ENCODE peak calls at places on chromosomes 2 and 18, in seven cellular contexts. F is AG04450; E is neuronal stem cell; U is OCI-LY7; Z is lower lobe of right lung; H is right lobe of liver; Y is CD4-positive, alpha-beta memory T cell. D is an unnamed sample.

GRCh38 chr2:100818606-100819364 is 1.2 kb upstream of the NPAS2 start:
- DNase-seq in F (peak; percentile 33), E (no peak), U (no peak), Z (peak; percentile 71), H (peak; percentile 90), Y (no peak), D (peak; percentile 76)

GRCh38 chr2:112749755-112750559 is 14.5 kb downstream of the CKAP2L start:
- DNase-seq in F (peak; percentile 52), E (peak; percentile 46), U (peak; percentile 70), Z (peak; percentile 81), H (peak; percentile 85), Y (peak; percentile 74), D (peak; percentile 70)

GRCh38 chr2:205848601-205849000 is 166.3 kb downstream of the NRP2 start:
- DNase-seq in F (no peak), E (no peak), U (no peak), Z (no peak), H (no peak), Y (no peak), D (no peak)

GRCh38 chr2:70069049-70069448 is 18.2 kb upstream of the PCBP1 start:
- DNase-seq in F (no peak), E (no peak), U (no peak), Z (no peak), H (peak; percentile 80), Y (peak; percentile 81), D (no peak)

GRCh38 chr2:202950592-202950991 is 38.5 kb downstream of the CARF start:
- DNase-seq in F (no peak), E (no peak), U (peak; percentile 13), Z (no peak), H (no peak), Y (no peak), D (no peak)

GRCh38 chr2:190407662-190408537 is at the start of gene MFSD6:
- DNase-seq in F (no peak), E (peak; percentile 40), U (peak; percentile 54), Z (peak; percentile 80), H (peak; percentile 63), Y (peak; percentile 82), D (no peak)

GRCh38 chr2:27889774-27890145 is 427 bp downstream of the RBKS start:
- DNase-seq in F (no peak), E (peak; percentile 8), U (no peak), Z (no peak), H (peak; percentile 56), Y (no peak), D (no peak)

GRCh38 chr18:51342815-51343214 is 145.3 kb upstream of the MEX3C start:
- DNase-seq in F (no peak), E (no peak), U (no peak), Z (no peak), H (no peak), Y (no peak), D (peak; percentile 38)

GRCh38 chr18:57768557-57769326 is 34.4 kb downstream of the ATP8B1 start:
- DNase-seq in F (no peak), E (no peak), U (no peak), Z (no peak), H (no peak), Y (no peak), D (no peak)

GRCh38 chr2:116250376-116250775 is 1564.1 kb upstream of the DDX18 start:
- DNase-seq in F (no peak), E (no peak), U (no peak), Z (no peak), H (no peak), Y (no peak), D (no peak)
- H3K9me3 ChIP-seq in F (no peaks in the 10 kb centered on the region), E (no peaks in the 10 kb centered on the region), U (no peaks in the 10 kb centered on the region), Z (peaks cover 6% of the 10 kb centered on the region), H (no peaks in the 10 kb centered on the region), Y (no peaks in the 10 kb centered on the region), D (no peaks in the 10 kb centered on the region)

GRCh38 chr2:38360177-38360576 is 16.9 kb downstream of the ATL2 start:
- DNase-seq in F (no peak), E (no peak), U (no peak), Z (no peak), H (no peak), Y (no peak), D (no peak)
- H3K9me3 ChIP-seq in F (peaks cover 3% of the 10 kb centered on the region), E (no peaks in the 10 kb centered on the region), U (peaks cover 7% of the 10 kb centered on the region), Z (no peaks in the 10 kb centered on the region), H (no peaks in the 10 kb centered on the region), Y (no peaks in the 10 kb centered on the region), D (no peaks in the 10 kb centered on the region)

GRCh38 chr2:6841537-6842287 is 24.0 kb downstream of the CMPK2 start:
- DNase-seq in F (no peak), E (no peak), U (no peak), Z (no peak), H (no peak), Y (no peak), D (no peak)

GRCh38 chr2:6846967-6847695 is 18.6 kb downstream of the CMPK2 start:
- DNase-seq in F (no peak), E (no peak), U (no peak), Z (no peak), H (no peak), Y (no peak), D (no peak)

GRCh38 chr2:6846540-6846939 is 19.2 kb downstream of the CMPK2 start:
- DNase-seq in F (no peak), E (no peak), U (no peak), Z (no peak), H (no peak), Y (no peak), D (no peak)

GRCh38 chr2:6845903-6846302 is 19.8 kb downstream of the CMPK2 start:
- DNase-seq in F (no peak), E (no peak), U (no peak), Z (no peak), H (no peak), Y (no peak), D (no peak)

DNA sequence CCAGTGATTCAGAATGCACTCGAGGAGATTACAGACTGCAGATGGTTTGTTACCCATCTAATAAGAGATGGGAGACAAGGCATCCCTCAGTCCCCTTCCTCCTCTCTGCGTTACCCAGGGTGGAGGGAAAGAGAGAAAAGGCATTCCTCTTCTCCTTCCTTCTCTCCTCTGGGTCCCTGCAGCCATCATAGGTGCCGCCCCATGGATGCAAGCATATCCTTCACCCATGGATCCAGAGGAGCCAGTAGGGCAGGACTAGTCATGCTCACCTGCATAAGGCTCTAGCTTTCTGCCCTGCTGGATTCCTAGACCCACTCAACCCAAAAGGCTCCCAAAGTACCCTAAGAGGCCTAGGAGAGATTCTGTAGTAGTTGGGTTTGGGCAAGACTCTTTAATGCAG is 20.4 kb downstream of the CMPK2 start:
- DNase-seq in F (no peak), E (no peak), U (peak; percentile 61), Z (no peak), H (no peak), Y (no peak), D (no peak)
- H3K9me3 ChIP-seq in F (peaks cover 21% of the 10 kb centered on the region), E (peaks cover 20% of the 10 kb centered on the region), U (peaks cover 29% of the 10 kb centered on the region), Z (peaks cover 69% of the 10 kb centered on the region), H (no peaks in the 10 kb centered on the region), Y (peaks cover 6% of the 10 kb centered on the region), D (peaks cover 28% of the 10 kb centered on the region)

DNA sequence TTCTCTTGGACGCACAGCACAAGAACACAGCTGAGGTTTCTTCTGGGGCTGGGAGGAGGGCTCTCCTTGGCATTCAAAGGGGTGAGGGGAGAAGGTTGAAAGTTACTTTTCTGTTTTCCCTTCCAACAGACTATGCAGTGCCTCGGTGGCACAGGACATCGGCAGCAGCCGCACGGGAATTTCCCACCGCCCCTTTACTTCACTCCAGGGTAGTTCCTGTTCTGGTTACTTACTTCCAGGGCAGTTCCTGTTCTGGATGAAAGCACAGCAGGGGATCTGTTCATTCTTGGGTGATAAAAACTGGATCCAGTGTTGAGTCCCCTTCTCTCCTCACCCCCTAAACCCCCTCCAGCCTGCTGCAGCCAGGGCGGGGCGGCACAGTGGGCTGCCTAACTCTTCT is 18.8 kb upstream of the MAL start:
- DNase-seq in F (no peak), E (no peak), U (no peak), Z (no peak), H (no peak), Y (no peak), D (no peak)
- H3K9me3 ChIP-seq in F (no peaks in the 10 kb centered on the region), E (no peaks in the 10 kb centered on the region), U (no peaks in the 10 kb centered on the region), Z (no peaks in the 10 kb centered on the region), H (no peaks in the 10 kb centered on the region), Y (no peaks in the 10 kb centered on the region), D (no peaks in the 10 kb centered on the region)

GRCh38 chr2:239768907-239769573 is 256.1 kb downstream of the NDUFA10 start:
- DNase-seq in F (no peak), E (no peak), U (no peak), Z (peak; percentile 14), H (no peak), Y (no peak), D (no peak)

GRCh38 chr2:239772721-239773120 is 252.4 kb downstream of the NDUFA10 start:
- DNase-seq in F (no peak), E (no peak), U (no peak), Z (peak; percentile 28), H (peak; percentile 36), Y (no peak), D (no peak)

GRCh38 chr2:239768031-239768800 is 256.9 kb downstream of the NDUFA10 start:
- DNase-seq in F (no peak), E (no peak), U (no peak), Z (peak; percentile 36), H (peak; percentile 32), Y (no peak), D (no peak)

GRCh38 chr2:239769574-239770145 is 255.5 kb downstream of the NDUFA10 start:
- DNase-seq in F (no peak), E (no peak), U (no peak), Z (peak; percentile 35), H (peak; percentile 37), Y (no peak), D (no peak)

DNA sequence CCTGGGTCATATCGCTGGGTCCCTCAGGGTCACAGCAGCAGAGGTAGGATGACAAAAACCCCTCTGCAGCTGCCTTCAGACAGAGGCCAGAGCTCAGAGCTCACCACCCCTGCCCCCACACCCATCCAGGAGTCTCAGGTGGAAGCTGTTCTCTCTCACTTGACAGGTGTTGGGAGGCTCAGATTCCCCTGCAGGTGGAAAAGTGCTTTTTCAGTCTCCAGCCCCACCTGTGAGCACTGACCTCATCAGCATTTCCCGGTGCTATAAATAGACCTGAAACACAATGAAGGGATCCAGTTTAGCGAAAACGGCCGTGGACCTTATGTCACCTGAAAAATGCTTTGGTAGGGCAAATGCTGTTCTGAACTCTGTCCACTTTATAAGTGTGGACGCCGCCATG is 254.9 kb downstream of the NDUFA10 start:
- DNase-seq in F (no peak), E (no peak), U (no peak), Z (peak; percentile 22), H (peak; percentile 3), Y (no peak), D (no peak)
- H3K9me3 ChIP-seq in F (peaks cover 82% of the 10 kb centered on the region), E (peaks cover 9% of the 10 kb centered on the region), U (peaks cover 4% of the 10 kb centered on the region), Z (peaks cover 6% of the 10 kb centered on the region), H (no peaks in the 10 kb centered on the region), Y (no peaks in the 10 kb centered on the region), D (no peaks in the 10 kb centered on the region)